ENCODE peak calls at places on chromosomes 11 and 22, in six cellular contexts. One of them, this sample, is unnamed. For H3K4me1, the result is how much of the 10 kb centered on the place peaks cover.

GRCh38 chr11:67113231-67113721 is 5.8 kb upstream of the KDM2A start:
- DNase-seq in PC-3: no peak
- DNase-seq in H9: no peak
- DNase-seq in aorta: peak
- DNase-seq in fibroblast of lung: no peak
- DNase-seq in CD8-positive, alpha-beta T cell: no peak
- DNase-seq in this sample: no peak

GRCh38 chr11:119714590-119714989 is 14.4 kb downstream of the NECTIN1 start:
- DNase-seq in PC-3: no peak
- DNase-seq in H9: no peak
- DNase-seq in aorta: no peak
- DNase-seq in fibroblast of lung: no peak
- DNase-seq in CD8-positive, alpha-beta T cell: no peak
- DNase-seq in this sample: no peak

GRCh38 chr11:11409224-11409623 is 56.2 kb upstream of the CSNK2A3 start:
- DNase-seq in PC-3: no peak
- DNase-seq in H9: no peak
- DNase-seq in aorta: no peak
- DNase-seq in fibroblast of lung: no peak
- DNase-seq in CD8-positive, alpha-beta T cell: no peak
- DNase-seq in this sample: no peak

GRCh38 chr22:33314316-33314715 is 256.1 kb upstream of the SYN3 start:
- DNase-seq in PC-3: no peak
- DNase-seq in H9: no peak
- DNase-seq in aorta: no peak
- DNase-seq in fibroblast of lung: no peak
- DNase-seq in CD8-positive, alpha-beta T cell: no peak
- DNase-seq in this sample: no peak

GRCh38 chr22:50529416-50530279 is at the start of gene TYMP:
- DNase-seq in PC-3: peak
- DNase-seq in H9: no peak
- DNase-seq in aorta: peak
- DNase-seq in fibroblast of lung: peak
- DNase-seq in CD8-positive, alpha-beta T cell: peak
- DNase-seq in this sample: peak

GRCh38 chr11:72750086-72750485 is 2.1 kb downstream of the ARAP1 start:
- DNase-seq in PC-3: no peak
- DNase-seq in H9: no peak
- DNase-seq in aorta: no peak
- DNase-seq in fibroblast of lung: no peak
- DNase-seq in CD8-positive, alpha-beta T cell: no peak
- DNase-seq in this sample: no peak

GRCh38 chr22:28023036-28023435 is 104.0 kb upstream of the PITPNB start:
- DNase-seq in PC-3: no peak
- DNase-seq in H9: no peak
- DNase-seq in aorta: peak
- DNase-seq in fibroblast of lung: no peak
- DNase-seq in CD8-positive, alpha-beta T cell: no peak
- DNase-seq in this sample: no peak

GRCh38 chr11:65571940-65572339 is 398 bp upstream of the FAM89B start:
- DNase-seq in PC-3: peak
- DNase-seq in H9: peak
- DNase-seq in aorta: no peak
- DNase-seq in fibroblast of lung: no peak
- DNase-seq in CD8-positive, alpha-beta T cell: no peak
- DNase-seq in this sample: no peak

GRCh38 chr11:125049393-125049792 is 13.7 kb upstream of the SLC37A2 start:
- DNase-seq in PC-3: no peak
- DNase-seq in H9: no peak
- DNase-seq in aorta: no peak
- DNase-seq in fibroblast of lung: no peak
- DNase-seq in CD8-positive, alpha-beta T cell: no peak
- DNase-seq in this sample: no peak

GRCh38 chr11:46942172-46942571 is 5.6 kb downstream of the CSTPP1 start:
- DNase-seq in PC-3: no peak
- DNase-seq in H9: no peak
- DNase-seq in aorta: no peak
- DNase-seq in fibroblast of lung: no peak
- DNase-seq in CD8-positive, alpha-beta T cell: no peak
- DNase-seq in this sample: no peak

GRCh38 chr11:125886997-125887372 is 483 bp upstream of the HYLS1 start:
- DNase-seq in PC-3: peak
- DNase-seq in H9: peak
- DNase-seq in aorta: peak
- DNase-seq in fibroblast of lung: peak
- DNase-seq in CD8-positive, alpha-beta T cell: peak
- DNase-seq in this sample: peak

GRCh38 chr11:43567396-43567975 is 113.1 kb upstream of the HSD17B12 start:
- DNase-seq in PC-3: peak
- DNase-seq in H9: no peak
- DNase-seq in aorta: no peak
- DNase-seq in fibroblast of lung: peak
- DNase-seq in CD8-positive, alpha-beta T cell: no peak
- DNase-seq in this sample: no peak

GRCh38 chr22:32785636-32786418 is 15.7 kb upstream of the TIMP3 start:
- DNase-seq in PC-3: no peak
- DNase-seq in H9: no peak
- DNase-seq in aorta: no peak
- DNase-seq in fibroblast of lung: no peak
- DNase-seq in CD8-positive, alpha-beta T cell: no peak
- DNase-seq in this sample: no peak

GRCh38 chr22:17347724-17348123 is 21.5 kb upstream of the CECR2 start:
- DNase-seq in PC-3: no peak
- DNase-seq in H9: no peak
- DNase-seq in aorta: no peak
- DNase-seq in fibroblast of lung: no peak
- DNase-seq in CD8-positive, alpha-beta T cell: no peak
- DNase-seq in this sample: no peak

GRCh38 chr22:47296405-47297260 is 534.2 kb downstream of the TBC1D22A start:
- DNase-seq in PC-3: no peak
- DNase-seq in H9: no peak
- DNase-seq in aorta: no peak
- DNase-seq in fibroblast of lung: no peak
- DNase-seq in CD8-positive, alpha-beta T cell: no peak
- DNase-seq in this sample: no peak

GRCh38 chr22:32204856-32205722 is at the start of gene RFPL2:
- DNase-seq in PC-3: no peak
- DNase-seq in H9: peak
- DNase-seq in aorta: no peak
- DNase-seq in fibroblast of lung: peak
- DNase-seq in CD8-positive, alpha-beta T cell: no peak
- DNase-seq in this sample: no peak

GRCh38 chr22:38412435-38413084 is 42.4 kb downstream of the KCNJ4 start:
- DNase-seq in PC-3: no peak
- DNase-seq in H9: peak
- DNase-seq in aorta: peak
- DNase-seq in fibroblast of lung: no peak
- DNase-seq in CD8-positive, alpha-beta T cell: peak
- DNase-seq in this sample: no peak

GRCh38 chr11:79672786-79673185 is 232.0 kb upstream of the TENM4 start:
- DNase-seq in PC-3: no peak
- DNase-seq in H9: no peak
- DNase-seq in aorta: no peak
- DNase-seq in fibroblast of lung: no peak
- DNase-seq in CD8-positive, alpha-beta T cell: no peak
- DNase-seq in this sample: no peak

GRCh38 chr11:8694137-8694536 is 11.5 kb downstream of the RPL27A start:
- DNase-seq in PC-3: no peak
- DNase-seq in H9: no peak
- DNase-seq in aorta: no peak
- DNase-seq in fibroblast of lung: no peak
- DNase-seq in CD8-positive, alpha-beta T cell: no peak
- DNase-seq in this sample: no peak

GRCh38 chr11:117545706-117546105 is 218.1 kb downstream of the CEP164 start:
- DNase-seq in PC-3: no peak
- DNase-seq in H9: no peak
- DNase-seq in aorta: peak
- DNase-seq in fibroblast of lung: no peak
- DNase-seq in CD8-positive, alpha-beta T cell: no peak
- DNase-seq in this sample: no peak

GRCh38 chr22:16608931-16609330 is 16.3 kb upstream of the CCT8L2 start:
- DNase-seq in PC-3: no peak
- DNase-seq in H9: no peak
- DNase-seq in aorta: no peak
- DNase-seq in fibroblast of lung: no peak
- DNase-seq in CD8-positive, alpha-beta T cell: no peak
- DNase-seq in this sample: no peak

GRCh38 chr11:5380740-5381342 is 2.8 kb upstream of the OR51M1 start:
- DNase-seq in PC-3: peak
- DNase-seq in H9: peak
- DNase-seq in aorta: peak
- DNase-seq in fibroblast of lung: peak
- DNase-seq in CD8-positive, alpha-beta T cell: no peak
- DNase-seq in this sample: peak

GRCh38 chr11:103807806-103808205 is 228.6 kb upstream of the DDI1 start:
- DNase-seq in PC-3: no peak
- DNase-seq in H9: no peak
- DNase-seq in aorta: no peak
- DNase-seq in fibroblast of lung: peak
- DNase-seq in CD8-positive, alpha-beta T cell: no peak
- DNase-seq in this sample: no peak

GRCh38 chr22:29072193-29072978 is 449 bp upstream of the KREMEN1 start:
- DNase-seq in PC-3: peak
- DNase-seq in H9: peak
- DNase-seq in aorta: peak
- DNase-seq in fibroblast of lung: peak
- DNase-seq in CD8-positive, alpha-beta T cell: peak
- DNase-seq in this sample: peak

GRCh38 chr11:64358907-64359711 is at the start of gene RPS6KA4:
- DNase-seq in PC-3: peak
- DNase-seq in H9: no peak
- DNase-seq in aorta: peak
- DNase-seq in fibroblast of lung: peak
- DNase-seq in CD8-positive, alpha-beta T cell: peak
- DNase-seq in this sample: peak

GRCh38 chr11:95296165-95296564 is 65.2 kb upstream of the SESN3 start:
- DNase-seq in PC-3: no peak
- DNase-seq in H9: no peak
- DNase-seq in aorta: no peak
- DNase-seq in fibroblast of lung: peak
- DNase-seq in CD8-positive, alpha-beta T cell: no peak
- DNase-seq in this sample: peak

GRCh38 chr11:103731681-103732080 is 304.8 kb upstream of the DDI1 start:
- DNase-seq in PC-3: no peak
- DNase-seq in H9: no peak
- DNase-seq in aorta: no peak
- DNase-seq in fibroblast of lung: no peak
- DNase-seq in CD8-positive, alpha-beta T cell: no peak
- DNase-seq in this sample: no peak

DNA sequence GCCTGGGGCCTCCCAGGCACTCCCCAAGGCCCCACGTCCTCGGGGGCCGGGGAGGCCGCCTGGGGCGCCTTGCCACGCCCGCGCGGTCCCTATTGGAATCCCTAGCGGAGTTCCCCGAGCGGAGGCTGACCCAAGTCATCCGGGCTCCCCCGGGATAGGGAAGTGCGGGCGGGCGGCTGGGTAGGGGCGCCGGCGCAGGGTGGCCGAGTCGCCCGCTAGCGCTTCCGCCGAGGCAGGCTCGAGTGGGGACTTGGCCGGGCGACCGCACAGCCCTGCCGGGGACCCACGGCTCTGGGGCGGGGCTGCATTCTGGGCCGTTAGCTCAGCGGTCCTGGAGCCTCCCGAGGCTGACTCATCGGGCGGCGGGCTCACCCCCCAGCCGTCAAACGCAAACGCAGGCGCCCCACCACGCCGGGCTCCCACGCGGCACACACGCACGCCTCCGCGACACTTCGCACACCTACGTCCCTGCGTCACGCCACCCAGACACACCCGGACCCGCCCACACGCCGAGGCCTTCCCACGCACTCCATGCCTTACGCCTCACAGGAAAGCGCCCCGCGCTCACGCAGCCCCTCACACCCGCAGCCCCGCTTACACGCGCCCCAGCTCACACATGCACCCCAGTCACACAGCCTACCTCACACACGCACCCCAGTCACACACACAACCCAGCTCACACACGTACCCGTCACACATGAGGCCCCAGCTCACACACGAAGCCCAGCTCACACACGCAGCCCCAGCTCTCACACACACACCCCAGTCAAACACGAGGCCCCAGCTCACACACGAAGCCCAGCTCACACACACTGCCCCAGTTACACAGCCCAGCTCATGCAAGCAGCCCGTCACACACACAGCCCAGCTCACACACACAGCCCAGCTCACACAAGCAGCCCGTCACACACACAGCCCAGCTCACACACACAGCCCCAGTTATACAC is 1.1 kb downstream of the PHLDB1 start:
- DNase-seq in PC-3: peak
- DNase-seq in H9: no peak
- DNase-seq in aorta: peak
- DNase-seq in fibroblast of lung: peak
- DNase-seq in CD8-positive, alpha-beta T cell: peak
- DNase-seq in this sample: no peak
- H3K4me1 ChIP-seq in PC-3: under half
- H3K4me1 ChIP-seq in H9: under half
- H3K4me1 ChIP-seq in aorta: under half
- H3K4me1 ChIP-seq in fibroblast of lung: half or more
- H3K4me1 ChIP-seq in CD8-positive, alpha-beta T cell: under half
- H3K4me1 ChIP-seq in this sample: under half

GRCh38 chr22:48587236-48587865 is 1240.3 kb downstream of the BRD1 start:
- DNase-seq in PC-3: no peak
- DNase-seq in H9: no peak
- DNase-seq in aorta: no peak
- DNase-seq in fibroblast of lung: no peak
- DNase-seq in CD8-positive, alpha-beta T cell: no peak
- DNase-seq in this sample: no peak
- H3K4me1 ChIP-seq in PC-3: under half
- H3K4me1 ChIP-seq in H9: under half
- H3K4me1 ChIP-seq in aorta: under half
- H3K4me1 ChIP-seq in fibroblast of lung: under half
- H3K4me1 ChIP-seq in CD8-positive, alpha-beta T cell: under half
- H3K4me1 ChIP-seq in this sample: under half

GRCh38 chr22:39526736-39527171 is 5.8 kb downstream of the RPS19BP1 start:
- DNase-seq in PC-3: no peak
- DNase-seq in H9: no peak
- DNase-seq in aorta: no peak
- DNase-seq in fibroblast of lung: no peak
- DNase-seq in CD8-positive, alpha-beta T cell: no peak
- DNase-seq in this sample: no peak
- H3K4me1 ChIP-seq in PC-3: under half
- H3K4me1 ChIP-seq in H9: under half
- H3K4me1 ChIP-seq in aorta: under half
- H3K4me1 ChIP-seq in fibroblast of lung: under half
- H3K4me1 ChIP-seq in CD8-positive, alpha-beta T cell: half or more
- H3K4me1 ChIP-seq in this sample: under half

DNA sequence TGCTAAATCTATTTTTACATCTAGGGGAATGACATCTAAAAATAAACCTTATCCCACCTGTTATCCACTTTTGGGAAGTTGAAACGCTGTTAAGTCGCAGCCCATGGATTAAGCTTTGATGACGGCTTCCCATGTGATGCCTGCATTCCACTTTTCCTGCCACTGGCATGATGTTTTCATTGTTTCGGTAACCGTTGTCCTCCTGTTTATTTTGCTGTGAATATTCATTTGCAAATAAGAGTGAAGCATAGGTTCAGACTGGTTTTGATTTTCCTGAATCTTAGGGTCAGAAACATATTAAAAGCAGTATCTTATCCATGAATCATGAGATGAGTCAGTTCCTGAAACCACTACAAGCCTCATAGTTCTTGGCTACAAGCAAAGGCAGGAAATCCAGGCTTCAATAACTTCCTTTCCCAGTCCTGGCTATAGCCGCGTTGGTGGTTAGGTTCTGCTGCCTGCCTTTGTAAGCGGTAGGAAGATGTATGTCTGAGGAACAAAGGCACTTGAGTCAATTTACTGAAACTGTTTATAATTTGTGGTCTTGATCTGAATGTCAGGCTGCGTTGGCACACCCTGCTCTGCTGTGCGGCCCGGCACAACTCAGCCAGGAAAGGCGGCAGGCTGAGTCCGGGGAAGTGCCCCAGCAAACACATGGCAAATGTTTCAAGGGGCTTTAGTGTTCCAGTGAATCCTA is 19.4 kb downstream of the TEAD1 start:
- DNase-seq in PC-3: peak
- DNase-seq in H9: no peak
- DNase-seq in aorta: no peak
- DNase-seq in fibroblast of lung: peak
- DNase-seq in CD8-positive, alpha-beta T cell: no peak
- DNase-seq in this sample: peak
- H3K4me1 ChIP-seq in PC-3: half or more
- H3K4me1 ChIP-seq in H9: under half
- H3K4me1 ChIP-seq in aorta: under half
- H3K4me1 ChIP-seq in fibroblast of lung: under half
- H3K4me1 ChIP-seq in CD8-positive, alpha-beta T cell: under half
- H3K4me1 ChIP-seq in this sample: under half